ENCODE peak calls at places on chromosome 21, in seven cellular contexts. N is astrocyte of the spinal cord, P is GM13976, I is activated B cell treated with CpG ODN at 0.5 μM for 24 hours, H is glutamatergic neuron, G is bronchial epithelial cell, F is neural progenitor cell. Y is an unnamed sample.

GRCh38 chr21:38712076-38712475 is 93.7 kb upstream of the ETS2 start:
- DNase-seq in N (peak; percentile 41), H (peak; percentile 24), I (no peak), P (peak; percentile 30), F (peak; percentile 64), G (peak; percentile 69), Y (peak; percentile 40)

GRCh38 chr21:45286671-45287437 is 841 bp downstream of the POFUT2 start:
- DNase-seq in P (no peak), G (no peak), N (no peak), I (no peak), H (peak; percentile 74), F (peak; percentile 94), Y (no peak)

GRCh38 chr21:41939391-41939790 is 14.4 kb downstream of the C2CD2 start:
- DNase-seq in P (no peak), H (no peak), I (no peak), G (no peak), N (no peak), F (no peak), Y (no peak)

GRCh38 chr21:41168391-41169257 is 664 bp downstream of the BACE2 start:
- DNase-seq in F (peak; percentile 62), I (peak; percentile 20), N (peak; percentile 62), G (peak; percentile 35), P (peak; percentile 38), H (peak; percentile 36), Y (peak; percentile 10)

GRCh38 chr21:42440187-42440792 is 36.6 kb downstream of the UBASH3A start:
- DNase-seq in H (no peak), F (no peak), P (peak; percentile 89), N (no peak), G (no peak), I (peak; percentile 4), Y (no peak)

GRCh38 chr21:45508607-45509565 is 33.4 kb downstream of the SLC19A1 start:
- DNase-seq in F (peak; percentile 20), H (peak; percentile 17), P (no peak), G (no peak), N (no peak), I (no peak), Y (no peak)

GRCh38 chr21:16794944-16795343 is 717.9 kb upstream of the CXADR start:
- DNase-seq in F (no peak), N (peak; percentile 94), P (no peak), H (no peak), G (peak; percentile 73), I (no peak), Y (peak; percentile 93)

GRCh38 chr21:37917612-37918011 is 1.4 kb upstream of the KCNJ6 start:
- DNase-seq in F (no peak), I (no peak), G (peak; percentile 71), H (no peak), N (peak; percentile 7), P (no peak), Y (peak; percentile 50)

GRCh38 chr21:41691205-41692203 is 75.3 kb downstream of the RIPK4 start:
- DNase-seq in I (no peak), H (no peak), P (no peak), G (no peak), F (no peak), N (no peak), Y (no peak)

GRCh38 chr21:41952568-41953248 is 1.1 kb downstream of the C2CD2 start:
- DNase-seq in F (peak; percentile 34), H (no peak), G (no peak), P (no peak), N (no peak), I (no peak), Y (no peak)

GRCh38 chr21:33101300-33102005 is 31.5 kb downstream of the OLIG1 start:
- DNase-seq in F (peak; percentile 49), I (no peak), H (no peak), N (no peak), P (no peak), G (no peak), Y (no peak)
- TF ChIP-seq CTCF in F (no peak), I (no peak), H (no peak), N (no peak), P (no peak), G (no peak), Y (no peak)

GRCh38 chr21:31530918-31531705 is 128.4 kb upstream of the SOD1 start:
- DNase-seq in F (no peak), N (peak; percentile 45), H (no peak), I (no peak), G (peak; percentile 23), P (no peak), Y (no peak)

GRCh38 chr21:31531967-31532366 is 127.5 kb upstream of the SOD1 start:
- DNase-seq in G (no peak), P (no peak), N (no peak), I (no peak), H (no peak), F (no peak), Y (no peak)

GRCh38 chr21:31538821-31539220 is 120.7 kb upstream of the SOD1 start:
- DNase-seq in N (no peak), F (no peak), G (no peak), I (no peak), H (peak; percentile 38), P (no peak), Y (no peak)

GRCh38 chr21:31537872-31538576 is 121.5 kb upstream of the SOD1 start:
- DNase-seq in G (no peak), P (no peak), I (no peak), F (peak; percentile 44), N (no peak), H (peak; percentile 34), Y (no peak)

DNA sequence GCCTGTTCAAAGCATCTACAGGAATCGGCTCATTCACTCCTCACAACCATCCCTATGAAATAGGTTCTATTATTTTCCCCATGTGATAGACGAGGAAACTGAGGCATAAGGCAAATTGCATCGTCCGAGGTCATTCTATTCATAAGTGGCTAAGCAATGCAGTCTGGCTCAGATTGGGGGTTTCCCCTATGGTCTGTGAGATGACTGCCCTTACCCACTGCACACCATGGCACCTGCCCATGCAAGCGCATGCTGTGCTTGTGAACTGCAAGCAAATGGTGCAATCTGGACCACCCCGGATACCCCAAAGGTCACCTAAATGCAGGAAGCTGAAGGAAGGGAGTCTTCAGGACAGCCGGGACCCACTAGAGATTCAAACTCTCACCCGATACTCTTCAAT is 123.4 kb upstream of the SOD1 start:
- DNase-seq in F (no peak), I (no peak), G (no peak), P (no peak), N (no peak), H (no peak), Y (no peak)
- TF ChIP-seq CTCF in F (no peak), I (no peak), G (no peak), P (no peak), N (no peak), H (no peak), Y (no peak)

GRCh38 chr21:35988396-35989140 is 71.8 kb downstream of the SETD4 start:
- DNase-seq in P (no peak), N (no peak), G (no peak), I (no peak), F (no peak), H (no peak), Y (no peak)

GRCh38 chr21:35982717-35983116 is 77.6 kb downstream of the SETD4 start:
- DNase-seq in N (no peak), H (no peak), F (no peak), P (no peak), I (no peak), G (peak; percentile 29), Y (no peak)

GRCh38 chr21:35987475-35987874 is 72.9 kb downstream of the SETD4 start:
- DNase-seq in G (no peak), H (no peak), I (no peak), P (no peak), N (no peak), F (no peak), Y (no peak)

GRCh38 chr21:35981514-35982070 is 78.7 kb downstream of the SETD4 start:
- DNase-seq in I (no peak), F (no peak), H (no peak), G (peak; percentile 26), N (no peak), P (no peak), Y (no peak)

DNA sequence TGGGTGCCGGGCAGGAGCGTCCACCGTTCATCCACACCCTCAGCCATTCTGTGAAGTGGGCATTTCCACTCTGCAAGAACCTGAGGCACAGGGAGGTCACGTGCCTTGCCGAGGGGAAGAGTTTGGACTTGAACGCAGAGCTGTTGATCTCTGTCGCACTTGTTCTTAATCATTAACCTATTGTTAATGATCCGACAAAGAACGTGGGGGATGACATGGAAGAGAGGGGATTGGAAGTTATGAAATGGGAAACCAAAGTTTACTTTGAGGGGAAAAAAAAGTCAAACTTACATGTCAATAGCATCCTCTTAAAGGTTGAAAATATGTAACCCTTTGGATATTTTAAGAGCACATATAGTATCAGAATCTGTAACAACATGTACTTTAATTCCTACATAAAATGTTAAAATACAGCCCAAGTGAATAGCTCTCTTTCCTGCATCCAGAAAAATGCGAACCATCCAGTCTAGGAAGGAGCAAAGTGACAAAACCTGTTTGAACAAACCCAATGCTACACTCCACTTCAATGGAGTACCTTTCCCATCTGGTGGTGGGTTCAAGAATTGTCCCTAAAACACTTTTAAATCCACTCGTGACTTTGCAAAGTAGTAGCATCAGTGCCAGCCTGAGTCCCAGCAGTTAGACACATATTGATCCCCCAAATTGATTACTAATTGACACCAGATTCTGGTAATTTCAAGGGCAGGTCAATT is 75.5 kb downstream of the SETD4 start:
- DNase-seq in F (no peak), P (no peak), N (no peak), H (no peak), I (no peak), G (no peak), Y (no peak)
- TF ChIP-seq CTCF in F (no peak), P (no peak), N (no peak), H (no peak), I (no peak), G (no peak), Y (no peak)

GRCh38 chr21:26965567-26966359 is 1.1 kb downstream of the ADAMTS5 start:
- DNase-seq in F (peak; percentile 87), G (no peak), H (peak; percentile 87), I (no peak), N (no peak), P (no peak), Y (no peak)
- TF ChIP-seq CTCF in F (peak; percentile 63), G (peak; percentile 45), H (peak; percentile 55), I (no peak), N (peak; percentile 45), P (no peak), Y (peak; percentile 29)

GRCh38 chr21:28336299-28336698 is 656.4 kb downstream of the LTN1 start:
- DNase-seq in N (peak; percentile 80), F (peak; percentile 49), P (no peak), H (no peak), I (no peak), G (peak; percentile 67), Y (peak; percentile 92)
- TF ChIP-seq CTCF in N (peak; percentile 50), F (peak; percentile 57), P (no peak), H (no peak), I (no peak), G (peak; percentile 36), Y (peak; percentile 81)

DNA sequence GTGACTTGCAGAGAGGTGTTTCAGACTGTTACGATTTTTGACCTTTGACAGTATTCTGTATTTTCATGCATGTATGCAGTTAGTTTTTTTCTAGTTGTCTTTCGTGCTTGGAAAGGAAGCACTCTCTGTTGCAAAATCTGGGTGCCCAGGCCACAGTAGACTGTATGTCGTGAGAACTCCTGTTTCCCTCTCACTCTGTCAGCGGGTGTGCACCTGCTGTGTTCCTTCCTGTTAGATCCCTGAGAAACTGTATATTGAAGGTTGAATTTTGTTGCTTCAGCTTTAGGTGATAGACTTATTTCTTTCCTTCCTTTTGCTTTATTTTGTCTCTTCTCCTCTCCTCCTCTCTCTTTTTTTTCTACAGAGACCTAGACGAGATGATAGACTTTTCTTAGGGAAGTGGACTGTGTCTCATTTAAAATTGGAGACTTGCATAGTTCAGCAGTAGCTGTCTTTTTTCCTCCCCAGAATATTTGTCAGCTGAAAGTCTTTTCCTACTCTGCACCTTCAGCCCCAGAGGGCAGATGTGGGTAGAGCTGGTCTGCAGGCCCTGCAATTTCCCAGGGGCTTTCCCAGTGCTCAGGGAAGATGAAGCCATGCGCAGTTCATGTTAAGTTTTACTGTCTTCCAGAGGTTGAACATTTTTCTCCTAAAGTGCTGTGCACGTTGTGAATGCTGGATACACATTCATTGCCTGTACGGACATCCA is 1.4 kb downstream of the TRAPPC10 start:
- DNase-seq in I (no peak), N (no peak), F (no peak), H (no peak), G (no peak), P (no peak), Y (no peak)
- TF ChIP-seq CTCF in I (no peak), N (no peak), F (no peak), H (no peak), G (no peak), P (no peak), Y (no peak)

Y was measured in HFFc6.